ENCODE peak calls at places on chromosome 21, in nine cellular contexts. V, Y, E, H, K, Q, O, Z and U are unnamed samples. For H3K9me3, the result is how much of the 10 kb centered on the place peaks cover.

GRCh38 chr21:36892201-36892600 is 74.3 kb downstream of the HLCS start:
- DNase-seq in Z (no peak), Y (no peak), K (no peak), Q (no peak), H (no peak), O (no peak), V (no peak), E (no peak), U (no peak)

GRCh38 chr21:21007606-21008005 is 9.4 kb downstream of the NCAM2 start:
- DNase-seq in Y (peak), Z (no peak), K (no peak), H (no peak), V (no peak), E (no peak), Q (no peak), O (no peak), U (no peak)

GRCh38 chr21:46150073-46150472 is 5.3 kb downstream of the FTCD start:
- DNase-seq in E (no peak), Z (no peak), H (no peak), Y (no peak), O (no peak), V (no peak), K (peak), Q (no peak), U (no peak)

GRCh38 chr21:46427516-46427915 is 31.2 kb upstream of the DIP2A start:
- DNase-seq in K (no peak), H (no peak), Z (no peak), Y (no peak), O (no peak), Q (no peak), V (no peak), E (no peak), U (no peak)

GRCh38 chr21:37454869-37455503 is 88.4 kb downstream of the DYRK1A start:
- DNase-seq in Z (no peak), Q (no peak), E (no peak), Y (no peak), O (no peak), H (no peak), V (no peak), K (no peak), U (no peak)

GRCh38 chr21:45989355-45990048 is 7.9 kb downstream of the COL6A1 start:
- DNase-seq in Y (no peak), V (no peak), Z (no peak), E (no peak), O (no peak), K (peak), H (no peak), Q (no peak), U (no peak)

GRCh38 chr21:17570773-17571172 is 41.9 kb downstream of the BTG3 start:
- DNase-seq in K (no peak), O (no peak), Y (no peak), E (no peak), V (no peak), Q (no peak), H (no peak), Z (no peak), U (no peak)

GRCh38 chr21:44618909-44619308 is 7.0 kb downstream of the KRTAP10-8 start:
- DNase-seq in E (no peak), Z (no peak), Q (peak), V (no peak), K (no peak), O (peak), H (no peak), Y (no peak), U (no peak)

GRCh38 chr21:45168522-45168921 is 94.1 kb downstream of the ADARB1 start:
- DNase-seq in K (no peak), V (no peak), Z (no peak), E (no peak), Q (no peak), Y (no peak), H (no peak), O (no peak), U (no peak)

GRCh38 chr21:14591882-14592281 is 45.8 kb upstream of the SAMSN1 start:
- DNase-seq in Y (peak), K (no peak), V (no peak), H (peak), O (peak), E (peak), Z (no peak), Q (no peak), U (no peak)

GRCh38 chr21:44347911-44348451 is 5.4 kb upstream of the TRPM2 start:
- DNase-seq in E (no peak), Q (no peak), H (no peak), K (peak), O (no peak), Y (no peak), V (no peak), Z (no peak), U (no peak)

GRCh38 chr21:45276620-45277019 is 11.1 kb downstream of the POFUT2 start:
- DNase-seq in O (no peak), Q (no peak), K (peak), Z (no peak), V (no peak), Y (no peak), H (no peak), E (no peak), U (no peak)

GRCh38 chr21:44487831-44488230 is 32.5 kb downstream of the LRRC3 start:
- DNase-seq in Z (peak), O (peak), H (peak), V (peak), Q (no peak), K (no peak), E (peak), Y (no peak), U (no peak)

GRCh38 chr21:34933609-34934345 is 115.3 kb downstream of the RUNX1 start:
- DNase-seq in K (no peak), E (no peak), V (no peak), Z (no peak), O (no peak), H (no peak), Y (no peak), Q (no peak), U (no peak)

GRCh38 chr21:45319461-45320211 is 31.9 kb upstream of the POFUT2 start:
- DNase-seq in Y (peak), E (peak), H (peak), O (no peak), Z (no peak), K (peak), V (no peak), Q (no peak), U (no peak)

GRCh38 chr21:36548866-36549265 is 68.9 kb upstream of the CLDN14 start:
- DNase-seq in O (no peak), V (no peak), K (no peak), H (no peak), Z (no peak), Y (no peak), E (no peak), Q (no peak), U (no peak)

GRCh38 chr21:37508341-37508740 is 141.8 kb downstream of the DYRK1A start:
- DNase-seq in E (no peak), O (no peak), Y (no peak), Q (no peak), V (no peak), K (no peak), H (no peak), Z (no peak), U (peak)

GRCh38 chr21:35226302-35226701 is 177.2 kb upstream of the RUNX1 start:
- DNase-seq in K (no peak), E (peak), O (peak), H (peak), V (peak), Z (no peak), Q (no peak), Y (peak), U (no peak)

GRCh38 chr21:45865106-45865835 is 116.3 kb upstream of the COL6A1 start:
- DNase-seq in E (peak), Q (no peak), K (peak), Y (peak), V (no peak), O (peak), Z (no peak), H (no peak), U (peak)

GRCh38 chr21:18772876-18773275 is 369.3 kb upstream of the TMPRSS15 start:
- DNase-seq in E (no peak), K (no peak), O (peak), Q (no peak), V (no peak), Z (no peak), Y (no peak), H (no peak), U (no peak)

GRCh38 chr21:39676054-39676771 is 63.5 kb downstream of the B3GALT5 start:
- DNase-seq in H (no peak), Z (no peak), O (peak), Y (peak), K (no peak), E (peak), Q (no peak), V (peak), U (peak)

GRCh38 chr21:33266050-33266783 is at the start of gene IL10RB:
- DNase-seq in O (peak), Z (peak), K (peak), E (peak), Y (peak), V (peak), Q (peak), H (peak), U (peak)

GRCh38 chr21:36877741-36878140 is 88.7 kb downstream of the HLCS start:
- DNase-seq in V (no peak), Q (no peak), K (no peak), O (no peak), E (no peak), H (no peak), Y (no peak), Z (no peak), U (no peak)

GRCh38 chr21:27571706-27572105 is 604.8 kb upstream of the ADAMTS5 start:
- DNase-seq in V (no peak), Y (peak), H (no peak), Q (no peak), K (no peak), O (peak), E (peak), Z (no peak), U (peak)

GRCh38 chr21:35509004-35509704 is 460.1 kb upstream of the RUNX1 start:
- DNase-seq in Z (no peak), V (no peak), K (no peak), O (no peak), Y (no peak), Q (no peak), H (no peak), E (peak), U (no peak)

GRCh38 chr21:25988738-25989137 is 181.8 kb downstream of the APP start:
- DNase-seq in Q (no peak), H (no peak), K (no peak), V (no peak), O (no peak), Z (no peak), E (no peak), Y (no peak), U (no peak)

GRCh38 chr21:19900149-19900548 is 1098.1 kb upstream of the NCAM2 start:
- DNase-seq in Y (no peak), Z (no peak), E (no peak), H (no peak), K (peak), V (no peak), Q (no peak), O (no peak), U (no peak)

GRCh38 chr21:45176141-45176540 is 101.8 kb downstream of the ADARB1 start:
- DNase-seq in E (no peak), Z (no peak), K (no peak), Q (no peak), V (no peak), H (no peak), Y (no peak), O (no peak), U (no peak)

GRCh38 chr21:46538262-46538661 is 66.6 kb downstream of the S100B start:
- DNase-seq in E (no peak), Z (no peak), O (no peak), V (no peak), Y (no peak), Q (no peak), K (no peak), H (no peak), U (no peak)

GRCh38 chr21:45010096-45010495 is 64.3 kb upstream of the ADARB1 start:
- DNase-seq in K (no peak), E (no peak), Z (no peak), Y (no peak), O (peak), Q (no peak), V (no peak), H (no peak), U (peak)

DNA sequence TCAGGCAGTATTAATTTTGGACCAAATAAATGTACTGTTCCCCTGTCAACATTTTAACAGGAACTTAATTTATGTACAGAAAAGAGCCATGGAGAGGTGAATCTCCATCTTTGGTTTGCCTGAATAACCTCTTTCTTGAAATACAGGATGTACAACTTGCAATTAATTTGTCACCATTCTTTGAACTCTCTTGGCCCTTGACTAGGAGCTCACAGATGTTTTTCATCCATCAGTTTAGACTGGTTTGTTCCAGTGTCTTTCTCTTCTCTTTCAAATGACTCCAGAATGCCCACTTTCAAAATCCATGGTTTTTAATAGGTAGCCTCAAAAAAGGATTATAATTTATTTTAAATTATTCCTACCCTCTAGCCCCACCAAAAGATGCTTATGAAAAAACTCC is 5.0 kb downstream of the MAP3K7CL start:
- DNase-seq in Y (no peak), K (no peak), Q (no peak), H (no peak), E (no peak), O (no peak), V (no peak), Z (no peak), U (no peak)
- H3K9ac ChIP-seq in Y (no peak), K (no peak), Q (no peak), H (no peak), E (no peak), O (no peak), V (no peak), Z (no peak), U (no peak)

GRCh38 chr21:42819861-42820512 is 59.4 kb downstream of the WDR4 start:
- DNase-seq in E (no peak), Q (peak), O (no peak), Z (no peak), V (no peak), H (no peak), Y (no peak), K (no peak), U (no peak)
- H3K9me3 ChIP-seq in E (under half), Q (under half), O (under half), Z (under half), V (under half), H (under half), Y (under half), K (under half), U (under half)

GRCh38 chr21:15732290-15732995 is 2.7 kb downstream of the USP25 start:
- DNase-seq in O (peak), K (no peak), Z (no peak), Y (peak), Q (no peak), E (peak), H (peak), V (no peak), U (peak)
- H3K9ac ChIP-seq in O (peak), K (peak), Z (no peak), Y (no peak), Q (no peak), E (peak), H (peak), V (no peak), U (peak)

GRCh38 chr21:24411429-24411828 is 1195.9 kb downstream of the MRPL39 start:
- DNase-seq in O (no peak), H (no peak), Y (no peak), V (no peak), E (no peak), K (no peak), Q (no peak), Z (no peak), U (no peak)
- H3K9me3 ChIP-seq in O (under half), H (under half), Y (under half), V (under half), E (under half), K (under half), Q (under half), Z (under half), U (under half)